ENCODE peak calls at places on chromosome 16, in six cellular contexts. I, B, F, C, A and D are unnamed samples.

GRCh38 chr16:89973235-89973634 is 24.7 kb downstream of the DEF8 start:
- DNase-seq in A (no peak), B (no peak), C (no peak), I (no peak), F (no peak), D (no peak)

GRCh38 chr16:85067431-85067830 is 39.8 kb downstream of the KIAA0513 start:
- DNase-seq in C (no peak), A (no peak), I (no peak), F (no peak), B (no peak), D (no peak)

GRCh38 chr16:20675488-20676267 is 21.8 kb downstream of the ACSM1 start:
- DNase-seq in A (no peak), B (no peak), C (peak), F (peak), I (no peak), D (peak)

GRCh38 chr16:30104090-30104489 is 8.1 kb upstream of the YPEL3 start:
- DNase-seq in F (no peak), A (no peak), I (no peak), C (no peak), B (no peak), D (no peak)

GRCh38 chr16:30876867-30877266 is 17.0 kb downstream of the BCL7C start:
- DNase-seq in F (no peak), A (no peak), B (no peak), I (no peak), C (no peak), D (peak)

GRCh38 chr16:84042879-84043485 is 387 bp upstream of the SLC38A8 start:
- DNase-seq in C (peak), F (no peak), A (no peak), B (no peak), I (no peak), D (no peak)

GRCh38 chr16:30006095-30006473 is 4.7 kb downstream of the DOC2A start:
- DNase-seq in C (no peak), I (no peak), A (no peak), F (no peak), B (no peak), D (no peak)

GRCh38 chr16:4618645-4619418 is 4.1 kb upstream of the UBALD1 start:
- DNase-seq in B (no peak), F (peak), I (no peak), C (no peak), A (no peak), D (no peak)

GRCh38 chr16:8996891-8997290 is 33.2 kb upstream of the USP7 start:
- DNase-seq in B (no peak), A (no peak), F (no peak), C (no peak), I (no peak), D (no peak)

DNA sequence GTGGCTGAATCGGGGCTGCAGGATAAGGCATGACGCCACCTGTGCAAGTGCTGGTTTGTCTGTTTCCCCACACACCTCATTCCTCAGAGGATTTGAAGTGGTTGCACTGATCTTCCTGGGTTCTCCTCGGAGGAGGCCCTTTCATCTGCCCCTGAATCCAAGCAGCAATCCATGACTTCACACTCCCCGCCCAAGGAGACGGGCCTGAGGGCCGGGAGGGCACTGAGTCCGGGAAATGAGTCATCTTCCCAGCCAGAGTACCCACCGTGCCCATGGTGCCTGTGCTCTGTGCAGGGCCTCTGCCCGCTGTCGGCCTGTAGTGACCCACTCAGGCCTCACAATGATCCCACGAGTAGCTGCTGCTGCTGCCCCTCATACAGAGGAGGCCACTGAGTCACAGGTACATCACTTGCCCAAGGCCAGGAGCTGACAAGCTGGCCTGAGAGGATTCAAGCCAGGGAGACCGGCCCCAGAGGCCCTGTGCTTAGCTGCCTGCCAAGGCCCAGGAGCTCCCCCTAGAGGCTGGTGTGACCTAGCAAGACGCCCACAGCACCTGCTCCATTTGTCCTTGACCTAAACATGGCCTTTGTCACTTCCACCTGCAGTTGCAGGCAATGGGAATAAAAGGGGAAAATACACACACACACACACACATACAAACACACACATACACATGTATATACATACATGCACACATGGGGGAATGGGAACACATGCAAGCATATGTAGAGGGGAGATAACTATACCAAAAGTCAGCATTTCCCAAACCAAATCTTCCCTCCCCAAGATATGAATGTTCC is 240.0 kb downstream of the C16orf95 start:
- DNase-seq in F (peak), B (no peak), A (no peak), C (peak), I (peak), D (peak)
- TF ChIP-seq CTCF in F (peak), B (peak), A (peak), C (peak), I (peak), D (peak)

GRCh38 chr16:62034236-62035114 is 1.8 kb downstream of the CDH8 start:
- DNase-seq in A (no peak), F (no peak), I (no peak), B (no peak), C (no peak), D (no peak)
- H3K4me3 ChIP-seq in A (peak), F (no peak), I (no peak), B (no peak), C (no peak), D (no peak)

DNA sequence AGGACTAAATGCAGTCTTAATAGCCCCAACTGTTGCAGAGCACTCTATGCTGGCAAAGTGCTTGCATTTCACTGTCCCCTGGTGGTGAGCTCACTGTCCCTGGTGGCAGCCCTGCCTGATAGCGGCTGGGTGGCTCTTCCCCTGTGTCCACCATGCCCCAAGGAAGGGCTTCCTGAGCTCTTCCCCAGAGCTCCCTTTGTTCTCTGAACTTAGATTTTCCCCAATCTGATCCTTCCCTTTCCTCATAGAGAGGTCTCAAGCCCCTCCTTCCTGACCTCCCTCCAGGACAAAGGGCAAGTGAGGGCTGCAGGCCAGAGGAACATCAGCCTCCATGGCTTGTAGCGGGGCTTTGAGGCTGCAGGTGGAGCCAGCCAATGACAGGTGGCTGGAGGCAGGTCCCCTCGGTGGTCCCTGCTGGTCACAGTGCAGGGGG is 17.0 kb downstream of the BEAN1 start:
- DNase-seq in I (no peak), F (no peak), B (no peak), A (no peak), C (no peak), D (no peak)
- TF ChIP-seq CTCF in I (no peak), F (no peak), B (no peak), A (peak), C (no peak), D (no peak)

GRCh38 chr16:1990336-1991134 is 765 bp downstream of the SYNGR3 start:
- DNase-seq in I (no peak), F (no peak), A (no peak), C (no peak), B (no peak), D (no peak)

GRCh38 chr16:1991588-1992474 is 2.1 kb downstream of the SYNGR3 start:
- DNase-seq in F (peak), A (peak), C (peak), B (no peak), I (peak), D (peak)

GRCh38 chr16:1991135-1991551 is 1.4 kb downstream of the SYNGR3 start:
- DNase-seq in A (no peak), I (no peak), B (no peak), C (no peak), F (no peak), D (no peak)

GRCh38 chr16:1993731-1994131 is 4.0 kb downstream of the SYNGR3 start:
- DNase-seq in F (peak), B (no peak), C (no peak), I (no peak), A (no peak), D (peak)

DNA sequence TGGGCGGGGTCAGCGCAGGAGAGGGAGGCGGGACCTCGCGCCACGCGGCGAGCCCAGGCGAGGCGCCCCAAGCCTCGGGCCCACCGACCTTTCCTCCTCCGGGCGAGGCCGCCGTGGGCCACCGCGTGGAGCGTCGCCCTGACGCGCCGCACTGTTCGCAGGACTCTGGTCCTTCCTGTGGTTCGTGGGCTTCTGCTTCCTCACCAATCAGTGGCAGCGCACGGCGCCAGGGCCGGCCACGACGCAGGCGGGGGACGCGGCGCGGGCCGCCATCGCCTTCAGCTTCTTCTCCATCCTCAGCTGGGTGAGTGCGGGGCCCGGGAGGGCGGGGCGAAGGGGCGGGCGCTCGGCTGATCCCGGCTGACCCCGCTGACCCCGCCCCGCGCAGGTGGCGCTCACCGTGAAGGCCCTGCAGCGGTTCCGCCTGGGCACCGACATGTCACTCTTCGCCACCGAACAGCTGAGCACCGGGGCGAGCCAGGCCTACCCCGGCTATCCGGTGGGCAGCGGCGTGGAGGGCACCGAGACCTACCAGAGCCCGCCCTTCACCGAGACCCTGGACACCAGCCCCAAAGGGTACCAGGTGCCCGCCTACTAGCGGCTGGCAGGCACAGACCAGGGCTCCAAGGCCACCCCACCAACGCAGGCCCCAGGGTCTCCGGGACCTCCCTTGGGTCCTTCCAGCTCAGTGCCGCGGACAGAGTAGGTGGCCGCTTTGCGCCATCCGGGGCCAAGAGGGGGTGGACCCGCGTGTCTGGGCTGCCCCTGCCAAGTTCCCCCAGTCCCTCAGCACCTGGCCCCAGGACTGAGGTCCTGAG is 2.9 kb downstream of the SYNGR3 start:
- DNase-seq in I (no peak), F (no peak), B (no peak), C (no peak), A (no peak), D (no peak)
- H3K4me3 ChIP-seq in I (no peak), F (no peak), B (no peak), C (peak), A (peak), D (no peak)